ENCODE peak calls at places on chromosomes 7 and 10, in seven cellular contexts. F is astrocyte of the hippocampus, Y is iPS-NIHi11, P is sciatic nerve, U is foreskin fibroblast, I is RPMI8226, B is GM10248. E is an unnamed sample.

GRCh38 chr10:49616421-49617230 is 2.8 kb downstream of the CHAT start:
- DNase-seq in F (no peak), Y (no peak), P (peak), U (no peak), I (peak), B (no peak), E (no peak)

GRCh38 chr10:49748006-49748405 is 14.1 kb downstream of the OGDHL start:
- DNase-seq in F (no peak), Y (no peak), P (no peak), U (no peak), I (no peak), B (no peak), E (no peak)

GRCh38 chr10:11245510-11245909 is 227.8 kb downstream of the CELF2 start:
- DNase-seq in F (no peak), Y (no peak), P (no peak), U (no peak), I (peak), B (peak), E (no peak)

GRCh38 chr10:71354771-71355170 is 35.7 kb downstream of the SLC29A3 start:
- DNase-seq in F (no peak), Y (no peak), P (no peak), U (no peak), I (no peak), B (no peak), E (no peak)

GRCh38 chr10:120979435-120980315 is 128.5 kb downstream of the WDR11 start:
- DNase-seq in F (peak), Y (peak), P (no peak), U (peak), I (no peak), B (no peak), E (peak)

GRCh38 chr10:86945361-86946214 is 11.8 kb downstream of the MMRN2 start:
- DNase-seq in F (peak), Y (peak), P (no peak), U (peak), I (no peak), B (no peak), E (peak)

GRCh38 chr10:88092975-88093374 is 229.6 kb downstream of the PTEN start:
- DNase-seq in F (no peak), Y (no peak), P (no peak), U (no peak), I (no peak), B (no peak), E (no peak)

GRCh38 chr10:122504551-122504950 is 43.2 kb downstream of the HTRA1 start:
- DNase-seq in F (peak), Y (peak), P (peak), U (peak), I (peak), B (no peak), E (no peak)

GRCh38 chr10:131908151-131908550 is 7.3 kb downstream of the PPP2R2D start:
- DNase-seq in F (no peak), Y (no peak), P (no peak), U (no peak), I (no peak), B (no peak), E (peak)

GRCh38 chr10:3776796-3777571 is 8.0 kb downstream of the KLF6 start:
- DNase-seq in F (peak), Y (no peak), P (no peak), U (peak), I (no peak), B (no peak), E (peak)

GRCh38 chr10:35545878-35546631 is 59.1 kb upstream of the GJD4 start:
- DNase-seq in F (peak), Y (no peak), P (no peak), U (peak), I (no peak), B (no peak), E (no peak)

GRCh38 chr7:55572378-55573233 is at the start of gene VOPP1:
- DNase-seq in F (peak), Y (peak), P (peak), U (peak), I (peak), B (peak), E (peak)

GRCh38 chr7:86837235-86837634 is 193.5 kb downstream of the GRM3 start:
- DNase-seq in F (no peak), Y (no peak), P (no peak), U (no peak), I (no peak), B (no peak), E (no peak)

E was measured in HepG2.